ENCODE peak calls at places on chromosomes 7 and 10, in nine cellular contexts. G, N, H, T, U, Q, W, M and L are unnamed samples.

GRCh38 chr7:88664630-88665233 is 94.8 kb upstream of the ZNF804B start:
- DNase-seq in W (no peak), U (no peak), N (no peak), M (no peak), Q (no peak), G (no peak), T (no peak), H (no peak), L (no peak)

GRCh38 chr7:122887198-122887597 is 938 bp upstream of the CADPS2 start:
- DNase-seq in U (peak), H (no peak), N (no peak), M (peak), T (peak), W (peak), Q (peak), G (peak), L (peak)

GRCh38 chr10:63375006-63375405 is 90.8 kb downstream of the JMJD1C start:
- DNase-seq in H (no peak), G (no peak), U (no peak), Q (no peak), N (no peak), T (no peak), M (no peak), W (no peak), L (no peak)

GRCh38 chr10:61978965-61979364 is 77.5 kb downstream of the ARID5B start:
- DNase-seq in G (no peak), W (no peak), N (no peak), U (no peak), T (no peak), H (no peak), M (no peak), Q (no peak), L (no peak)

GRCh38 chr10:114772496-114773196 is 48.9 kb upstream of the FHIP2A start:
- DNase-seq in G (no peak), T (no peak), N (no peak), Q (no peak), U (no peak), W (no peak), M (no peak), H (no peak), L (no peak)

GRCh38 chr7:134619627-134620331 is 26.9 kb upstream of the BPGM start:
- DNase-seq in M (no peak), H (no peak), N (no peak), Q (peak), T (no peak), W (no peak), U (no peak), G (peak), L (peak)

GRCh38 chr10:3948843-3949242 is 163.8 kb upstream of the KLF6 start:
- DNase-seq in U (peak), W (peak), G (peak), H (no peak), T (no peak), Q (no peak), N (no peak), M (peak), L (no peak)

GRCh38 chr10:62037890-62038608 is 136.6 kb downstream of the ARID5B start:
- DNase-seq in T (no peak), Q (no peak), H (no peak), U (no peak), M (no peak), N (no peak), G (no peak), W (peak), L (no peak)

GRCh38 chr10:69468771-69469129 is 17.5 kb downstream of the TSPAN15 start:
- DNase-seq in H (no peak), M (no peak), Q (no peak), T (no peak), G (no peak), N (no peak), U (no peak), W (no peak), L (no peak)

GRCh38 chr7:7271094-7271874 is 88.9 kb downstream of the C1GALT1 start:
- DNase-seq in M (no peak), T (no peak), G (no peak), H (no peak), W (no peak), N (no peak), U (no peak), Q (no peak), L (peak)